ENCODE peak calls at places on chromosomes 1 and 21, in nine cellular contexts. N is C1 segment of cervical spinal cord; F is HuH-7.5; Z is HCT116; S is AG08395; M is stimulated activated CD4-positive, alpha-beta T cell treated with anti-CD3 and anti-CD28 coated beads, TNF-alpha, amount 100 ng/mL, for 48 hours; I is glomerular endothelial cell; K is DMS153; W is head of caudate nucleus. B is an unnamed sample.

GRCh38 chr1:115658646-115659045 is 16.9 kb downstream of the VANGL1 start:
- DNase-seq in N (no peak), F (no peak), Z (no peak), S (no peak), M (no peak), I (no peak), K (no peak), W (no peak), B (no peak)

GRCh38 chr21:41207401-41208388 is 39.7 kb downstream of the BACE2 start:
- DNase-seq in N (peak; percentile 49), F (no peak), Z (no peak), S (peak; percentile 83), M (no peak), I (no peak), K (no peak), W (no peak), B (no peak)

GRCh38 chr1:10389271-10389973 is 9.4 kb upstream of the PGD start:
- DNase-seq in N (no peak), F (no peak), Z (no peak), S (no peak), M (no peak), I (no peak), K (no peak), W (no peak), B (no peak)

GRCh38 chr1:27528701-27529637 is 39.0 kb upstream of the WASF2 start:
- DNase-seq in N (peak; percentile 58), F (no peak), Z (no peak), S (peak; percentile 72), M (no peak), I (no peak), K (peak; percentile 83), W (peak; percentile 68), B (peak; percentile 47)

GRCh38 chr1:234726359-234726836 is 116.4 kb upstream of the IRF2BP2 start:
- DNase-seq in N (no peak), F (no peak), Z (no peak), S (no peak), M (no peak), I (no peak), K (peak; percentile 37), W (no peak), B (no peak)

GRCh38 chr1:26322042-26322331 is 4.2 kb downstream of the CD52 start:
- DNase-seq in N (no peak), F (no peak), Z (no peak), S (no peak), M (no peak), I (no peak), K (no peak), W (no peak), B (no peak)

GRCh38 chr1:175757381-175758015 is 14.1 kb upstream of the TNR start:
- DNase-seq in N (no peak), F (peak; percentile 60), Z (peak; percentile 19), S (peak; percentile 15), M (peak; percentile 13), I (no peak), K (no peak), W (no peak), B (no peak)

GRCh38 chr1:27508139-27508665 is 18.2 kb upstream of the WASF2 start:
- DNase-seq in N (no peak), F (no peak), Z (no peak), S (no peak), M (no peak), I (no peak), K (no peak), W (no peak), B (no peak)

GRCh38 chr1:156970017-156970416 is 49.6 kb downstream of the LRRC71 start:
- DNase-seq in N (no peak), F (no peak), Z (no peak), S (no peak), M (no peak), I (no peak), K (no peak), W (no peak), B (no peak)

GRCh38 chr1:225750420-225750819 is 27.2 kb upstream of the SRP9 start:
- DNase-seq in N (no peak), F (no peak), Z (no peak), S (no peak), M (no peak), I (no peak), K (no peak), W (no peak), B (no peak)

GRCh38 chr1:42379794-42380616 is 587 bp upstream of the RIMKLA start:
- DNase-seq in N (no peak), F (peak; percentile 46), Z (no peak), S (peak; percentile 46), M (peak; percentile 13), I (no peak), K (no peak), W (no peak), B (peak; percentile 89)

GRCh38 chr1:214793708-214794107 is 190.7 kb downstream of the CENPF start:
- DNase-seq in N (no peak), F (no peak), Z (no peak), S (no peak), M (no peak), I (no peak), K (no peak), W (no peak), B (no peak)

GRCh38 chr1:15617874-15618684 is 821 bp downstream of the DDI2 start:
- DNase-seq in N (peak; percentile 31), F (peak; percentile 34), Z (no peak), S (no peak), M (peak; percentile 25), I (no peak), K (no peak), W (no peak), B (peak; percentile 22)

GRCh38 chr1:215475719-215476525 is 91.2 kb upstream of the KCTD3 start:
- DNase-seq in N (no peak), F (no peak), Z (no peak), S (peak; percentile 85), M (no peak), I (no peak), K (no peak), W (no peak), B (no peak)

GRCh38 chr1:1943834-1944570 is 24.9 kb upstream of the TMEM52 start:
- DNase-seq in N (no peak), F (peak; percentile 78), Z (peak; percentile 35), S (peak; percentile 65), M (peak; percentile 60), I (no peak), K (no peak), W (peak; percentile 57), B (peak; percentile 34)

GRCh38 chr1:147272042-147272441 is 29.6 kb downstream of the CHD1L start:
- DNase-seq in N (no peak), F (no peak), Z (no peak), S (no peak), M (no peak), I (no peak), K (no peak), W (no peak), B (no peak)

GRCh38 chr1:180150982-180151381 is 3.7 kb upstream of the QSOX1 start:
- DNase-seq in N (no peak), F (no peak), Z (no peak), S (no peak), M (no peak), I (no peak), K (no peak), W (no peak), B (no peak)

GRCh38 chr1:2548068-2548589 is 8.0 kb upstream of the TNFRSF14 start:
- DNase-seq in N (peak; percentile 42), F (peak; percentile 94), Z (peak; percentile 70), S (peak; percentile 81), M (peak; percentile 86), I (no peak), K (peak; percentile 93), W (peak; percentile 78), B (peak; percentile 16)

B was measured in NCI-H748 treated with DMSO at 0.1 percent for 48 hours.